ENCODE peak calls at places on chromosomes 12 and 14, in six cellular contexts. L, V, I, J, M and N are unnamed samples.
A peak's percentile ranks its signal among the peaks of the same experiment; 100 is the strongest.

GRCh38 chr14:64260418-64260817 is 33.8 kb downstream of the ESR2 start:
- DNase-seq in I (no peak), M (no peak), J (no peak), L (no peak), V (no peak), N (no peak)

GRCh38 chr12:43676183-43676813 is 82.3 kb downstream of the PUS7L start:
- DNase-seq in V (no peak), J (peak; percentile 9), L (no peak), M (peak; percentile 25), I (peak; percentile 24), N (no peak)

GRCh38 chr12:111056618-111057521 is 136.5 kb upstream of the MYL2 start:
- DNase-seq in I (no peak), J (no peak), L (no peak), M (no peak), V (no peak), N (no peak)

GRCh38 chr12:53101266-53101665 is 2.0 kb upstream of the SOAT2 start:
- DNase-seq in M (no peak), L (no peak), J (no peak), V (no peak), I (no peak), N (no peak)

GRCh38 chr12:47223848-47224213 is 144.1 kb upstream of the AMIGO2 start:
- DNase-seq in I (no peak), M (no peak), L (no peak), V (no peak), J (peak; percentile 55), N (no peak)

GRCh38 chr14:31291210-31291609 is 83.6 kb upstream of the HECTD1 start:
- DNase-seq in V (no peak), J (no peak), L (no peak), M (no peak), I (no peak), N (no peak)

GRCh38 chr12:104154286-104154685 is 16.3 kb upstream of the NFYB start:
- DNase-seq in I (no peak), M (no peak), J (no peak), V (no peak), L (no peak), N (no peak)

GRCh38 chr12:22459872-22460490 is 84.4 kb downstream of the C2CD5 start:
- DNase-seq in M (peak; percentile 5), V (no peak), L (no peak), I (peak; percentile 78), J (peak; percentile 61), N (no peak)

GRCh38 chr12:42109031-42109430 is 35.6 kb downstream of the GXYLT1 start:
- DNase-seq in J (no peak), V (no peak), M (no peak), I (no peak), L (no peak), N (no peak)

GRCh38 chr14:77053046-77053841 is 24.7 kb upstream of the IRF2BPL start:
- DNase-seq in I (peak; percentile 73), V (peak; percentile 63), L (peak; percentile 73), M (no peak), J (peak; percentile 90), N (no peak)

GRCh38 chr14:51242545-51243490 is 2.8 kb downstream of the TMX1 start:
- DNase-seq in M (no peak), I (no peak), J (no peak), V (no peak), L (no peak), N (no peak)

GRCh38 chr14:79514700-79515099 is 696.6 kb downstream of the DIO2 start:
- DNase-seq in I (peak; percentile 2), L (no peak), J (peak; percentile 22), V (no peak), M (no peak), N (peak; percentile 14)

GRCh38 chr12:80313184-80313583 is 130.9 kb upstream of the PTPRQ start:
- DNase-seq in J (peak; percentile 4), I (peak; percentile 29), V (no peak), M (no peak), L (no peak), N (no peak)

GRCh38 chr14:71289536-71289935 is 382.3 kb downstream of the PCNX1 start:
- DNase-seq in I (no peak), V (no peak), J (no peak), L (no peak), M (no peak), N (peak; percentile 37)

GRCh38 chr14:73227812-73228781 is 9.2 kb upstream of the PAPLN start:
- DNase-seq in M (peak; percentile 38), L (no peak), I (peak; percentile 86), V (peak; percentile 43), J (peak; percentile 94), N (peak; percentile 45)

GRCh38 chr14:103074699-103075341 is 9.2 kb upstream of the LBHD2 start:
- DNase-seq in J (no peak), L (peak; percentile 82), I (peak; percentile 61), M (no peak), V (no peak), N (no peak)

GRCh38 chr14:72600551-72601330 is 293.2 kb downstream of the DPF3 start:
- DNase-seq in I (no peak), J (no peak), L (no peak), V (no peak), M (no peak), N (no peak)

GRCh38 chr12:68539615-68539952 is 71.1 kb upstream of the RAP1B start:
- DNase-seq in V (no peak), J (no peak), L (no peak), M (no peak), I (no peak), N (no peak)
- H3K27ac ChIP-seq in V (no peak overlapping the region), J (no peak overlapping the region), L (no peak overlapping the region), M (peak overlapping the region; percentile 75), I (peak overlapping the region; percentile 88), N (no peak overlapping the region)

GRCh38 chr12:93778306-93778705 is 101.1 kb downstream of the CRADD start:
- DNase-seq in J (peak; percentile 92), M (no peak), L (no peak), V (no peak), I (peak; percentile 95), N (no peak)
- H3K27ac ChIP-seq in J (no peak overlapping the region), M (no peak overlapping the region), L (no peak overlapping the region), V (peak overlapping the region; percentile 86), I (peak overlapping the region; percentile 97), N (no peak overlapping the region)

GRCh38 chr12:98780261-98780660 is 135.2 kb downstream of the APAF1 start:
- DNase-seq in V (no peak), M (no peak), J (no peak), L (no peak), I (no peak), N (no peak)
- H3K27ac ChIP-seq in V (no peak overlapping the region), M (no peak overlapping the region), J (no peak overlapping the region), L (no peak overlapping the region), I (no peak overlapping the region), N (no peak overlapping the region)

DNA sequence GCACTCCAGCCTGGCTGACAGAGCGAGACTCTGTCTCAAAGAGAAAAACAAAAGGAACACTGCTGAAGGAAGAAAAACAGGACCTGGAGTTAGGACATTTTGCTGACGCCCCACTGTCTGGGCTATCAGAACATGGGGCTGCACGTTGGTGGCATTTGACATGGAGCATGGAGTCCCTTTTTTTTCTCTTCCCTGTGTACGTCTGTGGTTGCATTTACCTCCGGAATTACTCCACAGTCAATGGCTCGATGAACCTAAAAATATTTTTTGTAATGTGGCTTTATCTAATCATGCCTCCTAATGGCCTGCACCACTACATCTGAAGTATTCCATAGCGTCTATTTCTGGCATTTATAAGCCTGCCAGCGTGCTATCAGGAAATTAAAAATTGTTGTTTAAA is 30.7 kb downstream of the TESC start:
- DNase-seq in M (no peak), I (no peak), J (no peak), L (no peak), V (no peak), N (no peak)
- H3K27ac ChIP-seq in M (no peak overlapping the region), I (no peak overlapping the region), J (peak overlapping the region; percentile 72), L (no peak overlapping the region), V (no peak overlapping the region), N (no peak overlapping the region)

GRCh38 chr14:96881713-96882112 is 84.5 kb downstream of the VRK1 start:
- DNase-seq in M (no peak), L (no peak), I (peak; percentile 4), J (no peak), V (no peak), N (no peak)
- H3K27ac ChIP-seq in M (no peak overlapping the region), L (no peak overlapping the region), I (no peak overlapping the region), J (no peak overlapping the region), V (no peak overlapping the region), N (no peak overlapping the region)

GRCh38 chr14:90970167-90970600 is 90.3 kb downstream of the RPS6KA5 start:
- DNase-seq in L (no peak), J (peak; percentile 54), V (no peak), I (no peak), M (no peak), N (peak; percentile 44)
- H3K27ac ChIP-seq in L (no peak overlapping the region), J (no peak overlapping the region), V (no peak overlapping the region), I (no peak overlapping the region), M (no peak overlapping the region), N (peak overlapping the region; percentile 55)

GRCh38 chr12:131112690-131113290 is 159.1 kb downstream of the ADGRD1 start:
- DNase-seq in J (no peak), V (no peak), L (no peak), I (peak; percentile 83), M (no peak), N (no peak)

GRCh38 chr12:131115766-131116165 is 162.1 kb downstream of the ADGRD1 start:
- DNase-seq in M (no peak), I (no peak), J (no peak), V (no peak), L (no peak), N (no peak)

GRCh38 chr12:131114942-131115584 is 161.4 kb downstream of the ADGRD1 start:
- DNase-seq in L (no peak), V (no peak), I (peak; percentile 44), J (peak; percentile 10), M (no peak), N (no peak)

GRCh38 chr12:131113562-131113961 is 159.9 kb downstream of the ADGRD1 start:
- DNase-seq in J (no peak), L (no peak), M (no peak), V (no peak), I (no peak), N (no peak)

GRCh38 chr12:131114331-131114730 is 160.6 kb downstream of the ADGRD1 start:
- DNase-seq in J (no peak), M (no peak), L (no peak), V (no peak), I (no peak), N (no peak)
- H3K27ac ChIP-seq in J (no peak overlapping the region), M (no peak overlapping the region), L (no peak overlapping the region), V (peak overlapping the region; percentile 45), I (no peak overlapping the region), N (no peak overlapping the region)